ENCODE peak calls at places on chromosomes 4 and X, in eight cellular contexts. P, X, F, S, G, D, A and U are unnamed samples.
A peak's percentile ranks its signal among the peaks of the same experiment; 100 is the strongest.

GRCh38 chr4:84451546-84451945 is 47.5 kb downstream of the NKX6-1 start:
- DNase-seq in P (no peak), X (no peak), F (no peak), S (no peak), G (no peak), D (no peak), A (no peak), U (peak; percentile 5)

GRCh38 chr4:6775746-6776145 is 6.8 kb upstream of the KIAA0232 start:
- DNase-seq in P (no peak), X (no peak), F (no peak), S (no peak), G (no peak), D (no peak), A (no peak), U (no peak)

GRCh38 chr4:8032381-8032780 is 92.7 kb upstream of the AFAP1 start:
- DNase-seq in P (no peak), X (no peak), F (no peak), S (no peak), G (no peak), D (no peak), A (no peak), U (no peak)

GRCh38 chrX:16992411-16992810 is 46.0 kb downstream of the REPS2 start:
- DNase-seq in P (no peak), X (no peak), F (no peak), S (no peak), G (no peak), D (no peak), A (no peak), U (no peak)

GRCh38 chrX:33211356-33212254 is at the start of gene DMD:
- DNase-seq in P (no peak), X (peak; percentile 13), F (no peak), S (no peak), G (peak; percentile 59), D (no peak), A (no peak), U (peak; percentile 87)

GRCh38 chr4:119643306-119644042 is 14.9 kb upstream of the PDE5A start:
- DNase-seq in P (no peak), X (no peak), F (no peak), S (no peak), G (no peak), D (no peak), A (no peak), U (no peak)

GRCh38 chr4:13112030-13112429 is 372.1 kb downstream of the RAB28 start:
- DNase-seq in P (no peak), X (no peak), F (no peak), S (no peak), G (no peak), D (no peak), A (no peak), U (no peak)

GRCh38 chrX:53190363-53190960 is 34.5 kb downstream of the KDM5C start:
- DNase-seq in P (no peak), X (no peak), F (peak; percentile 1), S (no peak), G (no peak), D (no peak), A (peak; percentile 2), U (no peak)

GRCh38 chr4:11719879-11720278 is 291.2 kb upstream of the HS3ST1 start:
- DNase-seq in P (no peak), X (no peak), F (no peak), S (no peak), G (no peak), D (no peak), A (no peak), U (no peak)

GRCh38 chrX:120727503-120727902 is 97.6 kb upstream of the C1GALT1C1 start:
- DNase-seq in P (peak; percentile 1), X (no peak), F (no peak), S (no peak), G (no peak), D (no peak), A (no peak), U (no peak)

GRCh38 chr4:140012688-140013087 is 141.3 kb downstream of the MAML3 start:
- DNase-seq in P (no peak), X (no peak), F (peak; percentile 81), S (no peak), G (peak; percentile 64), D (peak; percentile 17), A (peak; percentile 57), U (peak; percentile 89)

GRCh38 chr4:16717266-16717970 is 181.0 kb downstream of the LDB2 start:
- DNase-seq in P (no peak), X (no peak), F (no peak), S (no peak), G (no peak), D (no peak), A (no peak), U (no peak)